ENCODE peak calls at places on chromosomes 7 and 10, in four cellular contexts. C, A, S and Y are unnamed samples.

GRCh38 chr10:102055647-102056419 is at the start of gene ARMH3:
- DNase-seq in C (peak), A (peak), S (peak), Y (peak)

GRCh38 chr10:74047871-74048270 is 50.0 kb downstream of the VCL start:
- DNase-seq in C (peak), A (no peak), S (no peak), Y (no peak)

GRCh38 chr7:41972776-41973175 is 264.2 kb downstream of the GLI3 start:
- DNase-seq in C (no peak), A (no peak), S (no peak), Y (no peak)

GRCh38 chr10:329361-330099 is 194.3 kb downstream of the ZMYND11 start:
- DNase-seq in C (peak), A (peak), S (peak), Y (peak)

GRCh38 chr7:133539016-133539415 is 286.1 kb downstream of the EXOC4 start:
- DNase-seq in C (no peak), A (no peak), S (no peak), Y (no peak)

GRCh38 chr10:93461124-93461806 is 20.9 kb downstream of the MYOF start:
- DNase-seq in C (no peak), A (peak), S (no peak), Y (peak)

GRCh38 chr7:77859343-77859742 is 60.8 kb downstream of the PHTF2 start:
- DNase-seq in C (no peak), A (no peak), S (no peak), Y (no peak)

GRCh38 chr7:2165610-2166594 is 66.8 kb downstream of the MAD1L1 start:
- DNase-seq in C (no peak), A (no peak), S (no peak), Y (no peak)

GRCh38 chr7:20141666-20142065 is 75.5 kb downstream of the MACC1 start:
- DNase-seq in C (no peak), A (no peak), S (no peak), Y (no peak)

GRCh38 chr7:38424750-38425463 is 151.5 kb upstream of the TARP start:
- DNase-seq in C (no peak), A (no peak), S (no peak), Y (no peak)

GRCh38 chr7:91836065-91836368 is 44.5 kb downstream of the MTERF1 start:
- DNase-seq in C (no peak), A (no peak), S (no peak), Y (no peak)

GRCh38 chr10:49082767-49083166 is 32.6 kb downstream of the VSTM4 start:
- DNase-seq in C (no peak), A (no peak), S (no peak), Y (no peak)

GRCh38 chr7:158658475-158658874 is 46.1 kb downstream of the NCAPG2 start:
- DNase-seq in C (no peak), A (no peak), S (no peak), Y (no peak)

GRCh38 chr7:100964630-100965029 is 4.7 kb upstream of the MUC12 start:
- DNase-seq in C (no peak), A (no peak), S (no peak), Y (no peak)

GRCh38 chr10:69318997-69319727 is 40.9 kb downstream of the HK1 start:
- DNase-seq in C (peak), A (peak), S (peak), Y (peak)

GRCh38 chr10:98431016-98431415 is 15.7 kb downstream of the HPS1 start:
- DNase-seq in C (no peak), A (peak), S (no peak), Y (no peak)

GRCh38 chr10:34498821-34499220 is 316.3 kb downstream of the PARD3 start:
- DNase-seq in C (no peak), A (no peak), S (no peak), Y (no peak)

GRCh38 chr10:88762906-88763305 is 3.1 kb downstream of the LIPN start:
- DNase-seq in C (no peak), A (no peak), S (no peak), Y (no peak)

GRCh38 chr7:112997831-112998230 is 88.8 kb downstream of the GPR85 start:
- DNase-seq in C (no peak), A (no peak), S (no peak), Y (no peak)